ENCODE peak calls at places on chromosomes 4 and X, in eight cellular contexts. B is activated CD4-positive, alpha-beta T cell treated with anti-CD3 and anti-CD28 coated beads, Interleukin-2, amount 50 U/mL, for 24 hours; W is T-helper 2 cell; M is stimulated activated CD4-positive, alpha-beta T cell treated with anti-CD3 and anti-CD28 coated beads, Interleukin-2, amount 100 ng/mL, for 48 hours; S is breast epithelium; C is GM12878; J is CD4-positive, alpha-beta T cell; N is NCI-H1436. X is an unnamed sample.

GRCh38 chrX:150035531-150035930 is 97.2 kb upstream of the EOLA2 start:
- DNase-seq in C (no peak), B (no peak), N (no peak), M (no peak), J (no peak), S (no peak), W (no peak), X (no peak)

GRCh38 chr4:13917010-13917409 is 289.5 kb upstream of the BOD1L1 start:
- DNase-seq in M (no peak), N (no peak), W (no peak), C (no peak), S (no peak), J (no peak), B (no peak), X (no peak)

GRCh38 chr4:17851921-17852320 is 41.1 kb downstream of the NCAPG start:
- DNase-seq in B (no peak), S (no peak), W (no peak), N (no peak), M (no peak), C (no peak), J (no peak), X (no peak)

GRCh38 chrX:50386520-50386919 is 84.1 kb downstream of the DGKK start:
- DNase-seq in J (no peak), C (no peak), M (no peak), W (no peak), S (no peak), N (no peak), B (no peak), X (no peak)

GRCh38 chr4:107050525-107051135 is 14.5 kb upstream of the DKK2 start:
- DNase-seq in W (no peak), M (no peak), J (no peak), N (no peak), S (no peak), B (no peak), C (no peak), X (no peak)

GRCh38 chr4:7850489-7850888 is 89.2 kb downstream of the AFAP1 start:
- DNase-seq in W (no peak), J (no peak), M (no peak), S (no peak), B (no peak), N (no peak), C (no peak), X (no peak)

GRCh38 chr4:183588169-183588675 is 70.8 kb downstream of the RWDD4 start:
- DNase-seq in C (no peak), J (no peak), N (peak), B (no peak), W (no peak), M (no peak), S (no peak), X (no peak)

GRCh38 chrX:129738466-129739308 is at the start of gene XPNPEP2:
- DNase-seq in C (no peak), B (no peak), M (no peak), N (no peak), J (no peak), S (no peak), W (no peak), X (no peak)

GRCh38 chrX:70128071-70128470 is 5.2 kb upstream of the IGBP1 start:
- DNase-seq in M (no peak), S (no peak), B (no peak), N (no peak), J (no peak), W (no peak), C (no peak), X (no peak)

GRCh38 chrX:103063918-103064434 is at the start of gene BEX1:
- DNase-seq in W (no peak), J (peak), B (no peak), N (peak), C (no peak), S (no peak), M (no peak), X (peak)

GRCh38 chrX:153459976-153460375 is 10.4 kb downstream of the HAUS7 start:
- DNase-seq in M (no peak), N (no peak), C (no peak), B (no peak), W (no peak), S (no peak), J (no peak), X (no peak)

GRCh38 chrX:110012818-110013484 is 10.0 kb downstream of the TMEM164 start:
- DNase-seq in B (no peak), N (peak), M (no peak), S (peak), C (no peak), J (no peak), W (no peak), X (peak)

GRCh38 chrX:153333271-153333670 is 682 bp upstream of the ZNF275 start:
- DNase-seq in N (no peak), M (no peak), J (no peak), S (no peak), B (no peak), W (no peak), C (no peak), X (no peak)

GRCh38 chr4:101020956-101021355 is 326.4 kb downstream of the PPP3CA start:
- DNase-seq in S (no peak), W (no peak), B (no peak), N (no peak), C (peak), J (no peak), M (no peak), X (no peak)

GRCh38 chr4:1234296-1234695 is 14.6 kb downstream of the CTBP1 start:
- DNase-seq in J (no peak), M (no peak), C (no peak), W (no peak), B (no peak), S (no peak), N (no peak), X (no peak)

GRCh38 chr4:1398686-1399507 is 7.3 kb downstream of the NKX1-1 start:
- DNase-seq in C (no peak), B (no peak), M (no peak), N (no peak), S (no peak), W (no peak), J (no peak), X (no peak)

GRCh38 chr4:1164040-1164439 is 8.3 kb downstream of the SPON2 start:
- DNase-seq in C (no peak), W (no peak), M (no peak), B (no peak), N (no peak), S (no peak), J (no peak), X (no peak)

GRCh38 chrX:6129195-6129594 is 99.5 kb downstream of the NLGN4X start:
- DNase-seq in J (no peak), B (no peak), N (no peak), M (no peak), C (no peak), S (no peak), W (no peak), X (no peak)

GRCh38 chrX:24491741-24492140 is 26.7 kb downstream of the PDK3 start:
- DNase-seq in C (no peak), W (no peak), J (no peak), N (no peak), S (no peak), B (no peak), M (no peak), X (no peak)

GRCh38 chrX:1105671-1106419 is 106.6 kb downstream of the CRLF2 start:
- DNase-seq in M (no peak), W (no peak), N (no peak), B (no peak), C (no peak), J (no peak), S (no peak), X (no peak)

GRCh38 chr4:66929748-66930147 is 615.6 kb downstream of the CENPC start:
- DNase-seq in B (no peak), M (no peak), J (no peak), W (no peak), N (no peak), C (no peak), S (no peak), X (no peak)

GRCh38 chr4:86818211-86818610 is 31.0 kb downstream of the SLC10A6 start:
- DNase-seq in W (no peak), S (no peak), N (no peak), J (no peak), M (no peak), B (no peak), C (no peak), X (no peak)

GRCh38 chr4:87121332-87122065 is 98.9 kb downstream of the KLHL8 start:
- DNase-seq in M (no peak), W (no peak), S (peak), J (no peak), B (no peak), N (no peak), C (no peak), X (no peak)

GRCh38 chr4:147017081-147017480 is 71.4 kb upstream of the TTC29 start:
- DNase-seq in C (no peak), W (no peak), S (no peak), M (no peak), J (no peak), B (no peak), N (no peak), X (no peak)

GRCh38 chr4:14841801-14842748 is 160.2 kb upstream of the CPEB2 start:
- DNase-seq in N (no peak), S (no peak), B (no peak), M (no peak), W (no peak), C (no peak), J (no peak), X (no peak)

GRCh38 chr4:154779362-154779947 is 1.6 kb upstream of the RBM46 start:
- DNase-seq in M (no peak), W (no peak), J (no peak), N (no peak), B (no peak), S (no peak), C (no peak), X (no peak)

GRCh38 chr4:87011340-87012034 is 76.7 kb downstream of the AFF1 start:
- DNase-seq in J (no peak), S (no peak), C (no peak), B (no peak), M (no peak), N (no peak), W (no peak), X (no peak)